ENCODE peak calls at places on chromosomes 12 and 14, in four cellular contexts. One of them, this sample, is unnamed. For H3K9me3, the result is how much of the 10 kb centered on the place peaks cover.

GRCh38 chr14:98871796-98872195 is 400.2 kb downstream of the BCL11B start:
- DNase-seq in endothelial cell of umbilical vein: no peak
- DNase-seq in tibial artery: no peak
- DNase-seq in Caco-2: no peak
- DNase-seq in this sample: no peak

GRCh38 chr14:82313889-82314288 is 780.2 kb upstream of the SEL1L start:
- DNase-seq in endothelial cell of umbilical vein: no peak
- DNase-seq in Caco-2: no peak
- DNase-seq in tibial artery: no peak
- DNase-seq in this sample: no peak

GRCh38 chr12:47419500-47419899 is 286.3 kb downstream of the RPAP3 start:
- DNase-seq in Caco-2: no peak
- DNase-seq in endothelial cell of umbilical vein: no peak
- DNase-seq in tibial artery: no peak
- DNase-seq in this sample: peak

GRCh38 chr14:65361920-65362319 is 50.6 kb upstream of the FUT8 start:
- DNase-seq in endothelial cell of umbilical vein: no peak
- DNase-seq in tibial artery: no peak
- DNase-seq in Caco-2: no peak
- DNase-seq in this sample: peak

GRCh38 chr12:67355428-67356385 is 86.5 kb downstream of the CAND1 start:
- DNase-seq in Caco-2: no peak
- DNase-seq in tibial artery: no peak
- DNase-seq in endothelial cell of umbilical vein: peak
- DNase-seq in this sample: peak

GRCh38 chr12:120588948-120589930 is 8.0 kb upstream of the POP5 start:
- DNase-seq in tibial artery: peak
- DNase-seq in endothelial cell of umbilical vein: no peak
- DNase-seq in Caco-2: no peak
- DNase-seq in this sample: no peak

GRCh38 chr14:52369305-52369781 is 55.2 kb downstream of the PTGER2 start:
- DNase-seq in endothelial cell of umbilical vein: no peak
- DNase-seq in Caco-2: no peak
- DNase-seq in tibial artery: no peak
- DNase-seq in this sample: peak

GRCh38 chr14:104403421-104404220 is 175.9 kb upstream of the C14orf180 start:
- DNase-seq in Caco-2: no peak
- DNase-seq in endothelial cell of umbilical vein: no peak
- DNase-seq in tibial artery: peak
- DNase-seq in this sample: no peak

GRCh38 chr12:110745632-110746284 is 3.1 kb upstream of the PPP1CC start:
- DNase-seq in tibial artery: no peak
- DNase-seq in Caco-2: no peak
- DNase-seq in endothelial cell of umbilical vein: no peak
- DNase-seq in this sample: peak

GRCh38 chr12:53862831-53863230 is 75.8 kb upstream of the HOXC13 start:
- DNase-seq in endothelial cell of umbilical vein: no peak
- DNase-seq in Caco-2: no peak
- DNase-seq in tibial artery: no peak
- DNase-seq in this sample: peak

GRCh38 chr12:9925746-9926393 is 6.3 kb downstream of the CLEC2A start:
- DNase-seq in endothelial cell of umbilical vein: peak
- DNase-seq in Caco-2: no peak
- DNase-seq in tibial artery: no peak
- DNase-seq in this sample: peak

GRCh38 chr12:60012659-60013058 is 416.8 kb downstream of the SLC16A7 start:
- DNase-seq in endothelial cell of umbilical vein: no peak
- DNase-seq in Caco-2: no peak
- DNase-seq in tibial artery: no peak
- DNase-seq in this sample: no peak
- H3K9me3 ChIP-seq in endothelial cell of umbilical vein: under half
- H3K9me3 ChIP-seq in Caco-2: under half
- H3K9me3 ChIP-seq in tibial artery: under half
- H3K9me3 ChIP-seq in this sample: under half

GRCh38 chr14:36520601-36521525 is 831 bp upstream of the NKX2-1 start:
- DNase-seq in endothelial cell of umbilical vein: peak
- DNase-seq in Caco-2: peak
- DNase-seq in tibial artery: no peak
- DNase-seq in this sample: peak

GRCh38 chr14:36518031-36518585 is 1.9 kb downstream of the NKX2-1 start:
- DNase-seq in endothelial cell of umbilical vein: no peak
- DNase-seq in Caco-2: no peak
- DNase-seq in tibial artery: no peak
- DNase-seq in this sample: no peak

GRCh38 chr14:36521598-36522345 is 1.7 kb upstream of the NKX2-1 start:
- DNase-seq in endothelial cell of umbilical vein: no peak
- DNase-seq in Caco-2: no peak
- DNase-seq in tibial artery: no peak
- DNase-seq in this sample: no peak

GRCh38 chr14:36518586-36519430 is 1.2 kb downstream of the NKX2-1 start:
- DNase-seq in endothelial cell of umbilical vein: no peak
- DNase-seq in tibial artery: no peak
- DNase-seq in Caco-2: no peak
- DNase-seq in this sample: peak

DNA sequence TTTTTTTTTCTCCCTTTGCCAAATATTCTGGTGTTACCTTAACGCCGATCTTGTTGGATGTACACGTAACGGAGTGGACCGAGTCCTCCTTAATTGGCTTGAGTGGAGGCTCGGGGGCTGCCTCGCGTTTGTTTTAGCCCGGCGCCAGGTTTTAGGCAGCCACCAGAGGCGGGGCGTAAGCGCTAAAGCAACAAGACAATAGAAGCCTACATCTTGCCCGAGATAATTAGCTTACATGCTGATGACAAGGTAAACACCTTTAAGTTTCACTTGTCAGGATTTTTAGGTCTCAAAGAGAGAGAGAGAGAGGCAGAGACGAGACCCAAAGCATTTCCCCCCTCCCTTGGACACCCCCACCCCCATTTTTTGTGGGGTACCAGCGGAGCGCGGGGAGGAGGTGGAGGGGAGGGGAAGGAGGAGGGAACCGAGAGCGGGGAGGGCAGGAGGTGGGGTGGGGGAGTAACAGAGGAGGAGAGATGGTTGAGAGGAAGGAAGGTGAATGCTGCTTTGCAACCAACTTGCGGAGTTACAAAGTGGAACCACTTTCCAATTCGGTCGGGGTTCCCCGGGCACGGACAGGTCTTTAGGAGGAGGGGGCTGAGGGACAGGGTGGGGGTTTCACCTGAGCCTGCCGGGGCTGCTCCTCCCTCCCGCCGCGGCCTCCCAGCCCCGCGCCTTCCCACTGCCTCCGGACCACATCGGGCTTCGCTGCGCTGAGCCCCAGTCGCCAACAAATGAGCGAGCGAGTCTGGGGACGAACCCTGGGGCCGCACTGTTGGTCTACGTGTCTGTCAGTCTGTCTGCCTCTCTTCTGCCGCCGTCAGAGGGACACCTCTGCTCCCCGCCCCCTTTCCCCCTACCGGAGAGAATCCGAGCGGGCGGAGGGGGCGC is at the start of gene NKX2-1:
- DNase-seq in tibial artery: no peak
- DNase-seq in Caco-2: peak
- DNase-seq in endothelial cell of umbilical vein: no peak
- DNase-seq in this sample: peak
- H3K4me3 ChIP-seq in tibial artery: peak
- H3K4me3 ChIP-seq in Caco-2: peak
- H3K4me3 ChIP-seq in endothelial cell of umbilical vein: no peak
- H3K4me3 ChIP-seq in this sample: peak

GRCh38 chr14:105830171-105830570 is 303.8 kb downstream of the TMEM121 start:
- DNase-seq in Caco-2: no peak
- DNase-seq in endothelial cell of umbilical vein: no peak
- DNase-seq in tibial artery: no peak
- DNase-seq in this sample: no peak
- H3K9me3 ChIP-seq in Caco-2: under half
- H3K9me3 ChIP-seq in endothelial cell of umbilical vein: under half
- H3K9me3 ChIP-seq in tibial artery: under half
- H3K9me3 ChIP-seq in this sample: under half

GRCh38 chr12:42332301-42332894 is 6.4 kb downstream of the PPHLN1 start:
- DNase-seq in tibial artery: no peak
- DNase-seq in Caco-2: no peak
- DNase-seq in endothelial cell of umbilical vein: peak
- DNase-seq in this sample: peak

GRCh38 chr12:42338280-42338679 is 12.3 kb downstream of the PPHLN1 start:
- DNase-seq in endothelial cell of umbilical vein: peak
- DNase-seq in tibial artery: no peak
- DNase-seq in Caco-2: no peak
- DNase-seq in this sample: no peak

GRCh38 chr12:42342028-42342427 is 16.1 kb downstream of the PPHLN1 start:
- DNase-seq in endothelial cell of umbilical vein: no peak
- DNase-seq in Caco-2: no peak
- DNase-seq in tibial artery: no peak
- DNase-seq in this sample: no peak

GRCh38 chr12:42336286-42336685 is 10.3 kb downstream of the PPHLN1 start:
- DNase-seq in Caco-2: no peak
- DNase-seq in tibial artery: no peak
- DNase-seq in endothelial cell of umbilical vein: no peak
- DNase-seq in this sample: no peak
- H3K4me3 ChIP-seq in Caco-2: no peak
- H3K4me3 ChIP-seq in tibial artery: no peak
- H3K4me3 ChIP-seq in endothelial cell of umbilical vein: no peak
- H3K4me3 ChIP-seq in this sample: no peak

GRCh38 chr12:126616441-126616840 is 1551.2 kb downstream of the AACS start:
- DNase-seq in endothelial cell of umbilical vein: no peak
- DNase-seq in Caco-2: no peak
- DNase-seq in tibial artery: no peak
- DNase-seq in this sample: no peak
- H3K9me3 ChIP-seq in endothelial cell of umbilical vein: under half
- H3K9me3 ChIP-seq in Caco-2: under half
- H3K9me3 ChIP-seq in tibial artery: under half
- H3K9me3 ChIP-seq in this sample: under half

This sample was measured in adipocyte.